ENCODE peak calls at places on chromosomes 3 and 15, in six cellular contexts. Z, U, O, F, H and A are unnamed samples.

GRCh38 chr3:139281512-139282196 is 62.2 kb upstream of the MRPS22 start:
- DNase-seq in Z (no peak), U (no peak), O (no peak), F (no peak), H (no peak), A (no peak)

GRCh38 chr3:191119415-191120295 is 79.4 kb upstream of the OSTN start:
- DNase-seq in Z (no peak), U (no peak), O (no peak), F (no peak), H (no peak), A (no peak)

GRCh38 chr3:158313344-158313927 is 203.5 kb downstream of the RSRC1 start:
- DNase-seq in Z (no peak), U (no peak), O (peak), F (no peak), H (no peak), A (no peak)

GRCh38 chr3:134008630-134009156 is 21.0 kb downstream of the SLCO2A1 start:
- DNase-seq in Z (no peak), U (no peak), O (no peak), F (no peak), H (no peak), A (no peak)

GRCh38 chr3:155785662-155786295 is 20.3 kb downstream of the C3orf33 start:
- DNase-seq in Z (no peak), U (no peak), O (no peak), F (no peak), H (no peak), A (no peak)

GRCh38 chr15:83278191-83278590 is 6.3 kb downstream of the BNC1 start:
- DNase-seq in Z (no peak), U (no peak), O (no peak), F (no peak), H (peak), A (no peak)

GRCh38 chr3:128348075-128348474 is 118.6 kb downstream of the DNAJB8 start:
- DNase-seq in Z (no peak), U (no peak), O (no peak), F (no peak), H (no peak), A (no peak)

GRCh38 chr3:133158686-133159085 is 120.5 kb downstream of the TMEM108 start:
- DNase-seq in Z (no peak), U (no peak), O (no peak), F (no peak), H (no peak), A (no peak)

GRCh38 chr3:187370051-187370450 is 1.9 kb downstream of the RTP4 start:
- DNase-seq in Z (no peak), U (no peak), O (no peak), F (no peak), H (no peak), A (no peak)

GRCh38 chr3:19688767-19689166 is 245.2 kb downstream of the EFHB start:
- DNase-seq in Z (no peak), U (no peak), O (peak), F (no peak), H (no peak), A (no peak)

GRCh38 chr3:53813229-53813628 is 33.0 kb downstream of the CHDH start:
- DNase-seq in Z (no peak), U (no peak), O (no peak), F (no peak), H (no peak), A (no peak)

GRCh38 chr15:98733098-98733497 is 84.8 kb downstream of the IGF1R start:
- DNase-seq in Z (no peak), U (no peak), O (no peak), F (no peak), H (no peak), A (no peak)

GRCh38 chr3:44939581-44940036 is 36.4 kb downstream of the ZDHHC3 start:
- DNase-seq in Z (no peak), U (no peak), O (no peak), F (no peak), H (no peak), A (no peak)

GRCh38 chr3:18580268-18580667 is 155.1 kb upstream of the SATB1 start:
- DNase-seq in Z (peak), U (no peak), O (peak), F (no peak), H (no peak), A (no peak)

GRCh38 chr3:197021231-197021630 is 8.4 kb downstream of the MELTF start:
- DNase-seq in Z (no peak), U (no peak), O (no peak), F (peak), H (no peak), A (no peak)
- TF ChIP-seq POLR2A in Z (no peak), U (no peak), O (no peak), F (no peak), H (no peak), A (no peak)

GRCh38 chr15:60374628-60375081 is 23.1 kb downstream of the ANXA2 start:
- DNase-seq in Z (peak), U (no peak), O (no peak), F (no peak), H (no peak), A (peak)
- TF ChIP-seq POLR2A in Z (no peak), U (no peak), O (no peak), F (no peak), H (no peak), A (no peak)

DNA sequence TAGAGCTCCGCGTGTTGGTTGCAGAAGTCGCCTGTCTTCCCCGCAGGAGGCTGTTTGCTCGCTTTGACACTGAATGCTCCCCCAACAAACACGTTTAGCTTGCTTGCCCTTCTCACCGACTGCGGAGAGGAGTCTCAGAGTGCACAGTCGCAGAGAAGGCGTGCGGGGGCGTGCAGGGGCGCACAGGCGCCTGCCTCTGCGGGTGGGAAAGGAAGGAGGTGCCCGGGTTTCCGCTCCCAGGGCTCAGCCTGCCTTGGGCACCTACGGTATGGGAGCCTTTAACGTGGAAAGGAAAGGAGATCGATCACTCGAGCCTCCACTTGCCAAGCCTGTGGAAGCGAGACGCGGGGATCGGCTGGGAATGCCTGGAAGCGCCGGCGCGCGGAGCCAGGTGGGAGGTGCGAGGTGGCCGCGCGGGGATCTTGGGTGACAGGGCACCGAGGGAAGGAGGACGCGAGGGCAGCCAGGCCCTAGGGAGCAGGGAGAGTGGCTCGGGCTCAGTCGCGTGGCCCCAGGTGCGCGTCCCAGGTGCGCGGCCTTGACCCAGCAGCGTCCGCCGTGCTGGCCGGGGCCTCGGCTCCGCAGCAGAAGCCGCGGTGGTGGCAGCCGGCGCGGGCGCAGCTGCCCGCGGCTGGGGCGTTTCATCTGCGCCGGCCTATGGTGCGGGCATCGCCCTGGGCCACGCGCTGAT is at the start of gene FAN1:
- DNase-seq in Z (peak), U (peak), O (peak), F (peak), H (peak), A (peak)
- TF ChIP-seq POLR2A in Z (peak), U (peak), O (peak), F (peak), H (no peak), A (peak)

DNA sequence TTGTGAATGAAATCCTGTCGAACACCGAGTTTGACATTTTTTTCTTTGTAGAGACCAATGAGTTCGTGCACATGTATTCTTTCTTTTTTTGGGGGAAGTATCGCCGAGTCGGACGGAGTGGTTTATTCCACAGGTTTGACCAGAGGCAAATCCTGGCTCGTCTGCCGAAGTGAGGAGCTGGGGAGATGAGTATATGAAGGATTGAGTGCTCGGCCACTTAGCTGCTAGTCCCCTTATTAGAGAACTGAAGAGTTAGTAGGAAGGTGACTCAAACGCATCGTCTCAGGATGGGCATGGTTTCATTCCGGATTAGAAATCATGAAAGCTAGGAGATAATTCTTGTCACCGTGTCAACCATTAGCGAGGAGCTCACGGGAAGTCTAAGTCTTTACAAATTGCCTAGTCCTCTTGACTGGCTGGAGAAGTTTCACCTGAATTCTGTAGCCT is 154.7 kb upstream of the GOLIM4 start:
- DNase-seq in Z (no peak), U (no peak), O (no peak), F (no peak), H (no peak), A (no peak)
- TF ChIP-seq POLR2A in Z (no peak), U (no peak), O (no peak), F (no peak), H (no peak), A (no peak)

DNA sequence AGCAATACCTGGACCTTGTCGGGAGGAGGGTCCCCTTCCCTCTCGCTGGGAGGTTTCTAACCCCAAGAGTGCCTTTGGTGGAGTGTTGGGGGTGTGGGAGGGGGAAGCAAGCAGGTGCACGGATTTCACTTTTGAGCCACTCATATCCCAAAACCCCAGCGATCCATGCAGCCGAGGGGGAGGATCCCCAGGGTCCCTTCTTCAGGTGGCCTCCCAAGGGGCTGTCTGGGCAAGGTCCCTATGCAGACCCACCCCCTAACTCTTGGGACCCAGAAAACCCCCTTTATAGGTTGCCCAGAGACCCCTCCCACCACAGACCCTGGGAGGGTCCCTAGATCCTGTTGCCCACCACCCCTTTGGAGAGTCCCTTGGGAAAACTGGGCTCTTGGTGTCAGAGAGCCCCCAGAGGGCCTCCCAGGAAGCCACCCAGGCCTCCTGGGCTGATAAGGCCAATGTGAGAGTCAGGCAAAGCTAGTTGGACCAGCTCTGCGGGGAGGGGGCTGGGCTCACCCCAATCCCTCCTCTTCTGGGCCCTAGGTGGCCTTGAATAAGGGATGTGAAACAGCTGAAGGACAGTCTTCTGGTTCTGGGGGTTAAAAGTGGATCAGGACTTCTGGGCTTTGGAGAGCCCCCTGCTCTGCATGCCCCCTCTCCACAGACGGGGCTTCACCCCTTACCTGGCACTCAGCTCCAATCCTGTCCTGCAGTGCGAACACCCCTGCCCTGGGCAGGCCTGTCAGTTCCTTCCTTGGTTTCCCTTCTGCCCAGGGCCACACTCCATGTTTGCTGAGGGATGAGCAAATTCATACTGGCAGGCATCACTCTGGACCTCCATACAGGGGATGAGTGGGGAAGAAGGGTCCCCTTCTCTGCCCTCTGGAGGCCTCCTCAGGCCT is 932 bp upstream of the PLCD1 start:
- DNase-seq in Z (no peak), U (no peak), O (no peak), F (no peak), H (no peak), A (no peak)
- TF ChIP-seq POLR2A in Z (no peak), U (no peak), O (no peak), F (no peak), H (no peak), A (no peak)

GRCh38 chr3:185825639-185826481 is 1.0 kb upstream of the IGF2BP2 start:
- DNase-seq in Z (no peak), U (peak), O (peak), F (peak), H (no peak), A (peak)
- TF ChIP-seq POLR2A in Z (no peak), U (no peak), O (no peak), F (peak), H (no peak), A (no peak)

GRCh38 chr15:41774062-41774872 is at the start of gene MAPKBP1:
- DNase-seq in Z (peak), U (peak), O (peak), F (peak), H (peak), A (peak)
- TF ChIP-seq POLR2A in Z (peak), U (peak), O (peak), F (peak), H (peak), A (peak)

GRCh38 chr15:101169457-101170071 is 82.3 kb downstream of the CHSY1 start:
- DNase-seq in Z (no peak), U (no peak), O (no peak), F (no peak), H (no peak), A (no peak)
- TF ChIP-seq POLR2A in Z (no peak), U (no peak), O (no peak), F (no peak), H (no peak), A (no peak)

GRCh38 chr3:101827211-101828174 is 21.8 kb upstream of the NFKBIZ start:
- DNase-seq in Z (peak), U (peak), O (peak), F (peak), H (peak), A (no peak)
- TF ChIP-seq POLR2A in Z (peak), U (peak), O (no peak), F (peak), H (no peak), A (peak)